ENCODE peak calls at places on chromosomes 16 and 17, in six cellular contexts. One of them, this sample, is unnamed.

GRCh38 chr16:64147941-64148340 is 973.9 kb downstream of the CDH11 start:
- DNase-seq in endothelial cell of umbilical vein: no peak
- DNase-seq in fibroblast of lung: no peak
- DNase-seq in HCT116: no peak
- DNase-seq in GM12878: no peak
- DNase-seq in A673: no peak
- DNase-seq in this sample: no peak

GRCh38 chr17:4407851-4408250 is 25.9 kb upstream of the SPNS3 start:
- DNase-seq in endothelial cell of umbilical vein: no peak
- DNase-seq in fibroblast of lung: peak; percentile 10
- DNase-seq in HCT116: no peak
- DNase-seq in GM12878: no peak
- DNase-seq in A673: no peak
- DNase-seq in this sample: no peak

GRCh38 chr17:40283662-40284061 is 4.0 kb upstream of the CDC6 start:
- DNase-seq in endothelial cell of umbilical vein: peak; percentile 61
- DNase-seq in fibroblast of lung: peak; percentile 99
- DNase-seq in HCT116: peak; percentile 87
- DNase-seq in GM12878: no peak
- DNase-seq in A673: no peak
- DNase-seq in this sample: no peak

GRCh38 chr17:7854078-7854777 is 638 bp upstream of the TMEM88 start:
- DNase-seq in endothelial cell of umbilical vein: no peak
- DNase-seq in fibroblast of lung: no peak
- DNase-seq in HCT116: no peak
- DNase-seq in GM12878: no peak
- DNase-seq in A673: no peak
- DNase-seq in this sample: peak; percentile 59

GRCh38 chr16:85281181-85281580 is 168.9 kb upstream of the CIBAR2 start:
- DNase-seq in endothelial cell of umbilical vein: no peak
- DNase-seq in fibroblast of lung: no peak
- DNase-seq in HCT116: no peak
- DNase-seq in GM12878: no peak
- DNase-seq in A673: no peak
- DNase-seq in this sample: no peak

GRCh38 chr17:45294506-45294905 is 22.3 kb downstream of the MAP3K14 start:
- DNase-seq in endothelial cell of umbilical vein: peak; percentile 68
- DNase-seq in fibroblast of lung: peak; percentile 95
- DNase-seq in HCT116: no peak
- DNase-seq in GM12878: no peak
- DNase-seq in A673: no peak
- DNase-seq in this sample: no peak

GRCh38 chr17:17391575-17392370 is 85.0 kb upstream of the MED9 start:
- DNase-seq in endothelial cell of umbilical vein: no peak
- DNase-seq in fibroblast of lung: peak; percentile 57
- DNase-seq in HCT116: no peak
- DNase-seq in GM12878: peak; percentile 37
- DNase-seq in A673: peak; percentile 13
- DNase-seq in this sample: no peak

GRCh38 chr16:71479420-71479819 is 9.7 kb downstream of the ZNF19 start:
- DNase-seq in endothelial cell of umbilical vein: peak; percentile 19
- DNase-seq in fibroblast of lung: no peak
- DNase-seq in HCT116: no peak
- DNase-seq in GM12878: no peak
- DNase-seq in A673: peak; percentile 47
- DNase-seq in this sample: peak; percentile 60

GRCh38 chr16:29698042-29698441 is 19.1 kb downstream of the QPRT start:
- DNase-seq in endothelial cell of umbilical vein: no peak
- DNase-seq in fibroblast of lung: no peak
- DNase-seq in HCT116: no peak
- DNase-seq in GM12878: no peak
- DNase-seq in A673: no peak
- DNase-seq in this sample: no peak

GRCh38 chr16:80226499-80226898 is 314.3 kb upstream of the DYNLRB2 start:
- DNase-seq in endothelial cell of umbilical vein: no peak
- DNase-seq in fibroblast of lung: no peak
- DNase-seq in HCT116: no peak
- DNase-seq in GM12878: no peak
- DNase-seq in A673: no peak
- DNase-seq in this sample: no peak

GRCh38 chr16:90077757-90078593 is 844 bp upstream of the PRDM7 start:
- DNase-seq in endothelial cell of umbilical vein: peak; percentile 7
- DNase-seq in fibroblast of lung: peak; percentile 42
- DNase-seq in HCT116: no peak
- DNase-seq in GM12878: no peak
- DNase-seq in A673: peak; percentile 19
- DNase-seq in this sample: peak; percentile 33

GRCh38 chr17:58153046-58153445 is 4.9 kb downstream of the OR4D1 start:
- DNase-seq in endothelial cell of umbilical vein: no peak
- DNase-seq in fibroblast of lung: no peak
- DNase-seq in HCT116: no peak
- DNase-seq in GM12878: no peak
- DNase-seq in A673: no peak
- DNase-seq in this sample: no peak

GRCh38 chr17:27430383-27430840 is 25.8 kb upstream of the KSR1 start:
- DNase-seq in endothelial cell of umbilical vein: no peak
- DNase-seq in fibroblast of lung: no peak
- DNase-seq in HCT116: no peak
- DNase-seq in GM12878: no peak
- DNase-seq in A673: no peak
- DNase-seq in this sample: no peak

GRCh38 chr17:45792995-45793755 is 9.1 kb downstream of the CRHR1 start:
- DNase-seq in endothelial cell of umbilical vein: no peak
- DNase-seq in fibroblast of lung: no peak
- DNase-seq in HCT116: no peak
- DNase-seq in GM12878: no peak
- DNase-seq in A673: no peak
- DNase-seq in this sample: no peak

GRCh38 chr17:53191878-53192277 is 630.8 kb upstream of the KIF2B start:
- DNase-seq in endothelial cell of umbilical vein: no peak
- DNase-seq in fibroblast of lung: no peak
- DNase-seq in HCT116: no peak
- DNase-seq in GM12878: no peak
- DNase-seq in A673: no peak
- DNase-seq in this sample: no peak

GRCh38 chr16:30112197-30113030 is 923 bp downstream of the GDPD3 start:
- DNase-seq in endothelial cell of umbilical vein: no peak
- DNase-seq in fibroblast of lung: peak; percentile 30
- DNase-seq in HCT116: no peak
- DNase-seq in GM12878: no peak
- DNase-seq in A673: peak; percentile 77
- DNase-seq in this sample: peak; percentile 68

GRCh38 chr16:1221628-1222552 is 3.2 kb downstream of the TPSG1 start:
- DNase-seq in endothelial cell of umbilical vein: no peak
- DNase-seq in fibroblast of lung: no peak
- DNase-seq in HCT116: no peak
- DNase-seq in GM12878: no peak
- DNase-seq in A673: peak; percentile 44
- DNase-seq in this sample: no peak

GRCh38 chr17:81018044-81018802 is 16.7 kb upstream of the BAIAP2 start:
- DNase-seq in endothelial cell of umbilical vein: peak; percentile 65
- DNase-seq in fibroblast of lung: peak; percentile 59
- DNase-seq in HCT116: no peak
- DNase-seq in GM12878: peak; percentile 4
- DNase-seq in A673: peak; percentile 86
- DNase-seq in this sample: peak; percentile 82

GRCh38 chr16:77637939-77638338 is 84.4 kb upstream of the NUDT7 start:
- DNase-seq in endothelial cell of umbilical vein: no peak
- DNase-seq in fibroblast of lung: peak; percentile 54
- DNase-seq in HCT116: no peak
- DNase-seq in GM12878: no peak
- DNase-seq in A673: no peak
- DNase-seq in this sample: no peak

GRCh38 chr17:78416311-78416711 is 37.9 kb downstream of the PGS1 start:
- DNase-seq in endothelial cell of umbilical vein: peak; percentile 54
- DNase-seq in fibroblast of lung: peak; percentile 63
- DNase-seq in HCT116: no peak
- DNase-seq in GM12878: no peak
- DNase-seq in A673: no peak
- DNase-seq in this sample: no peak

GRCh38 chr17:49918591-49918990 is 50.4 kb upstream of the DLX4 start:
- DNase-seq in endothelial cell of umbilical vein: no peak
- DNase-seq in fibroblast of lung: no peak
- DNase-seq in HCT116: no peak
- DNase-seq in GM12878: no peak
- DNase-seq in A673: no peak
- DNase-seq in this sample: no peak

GRCh38 chr16:72725643-72726042 is 322.3 kb downstream of the ZFHX3 start:
- DNase-seq in endothelial cell of umbilical vein: no peak
- DNase-seq in fibroblast of lung: no peak
- DNase-seq in HCT116: no peak
- DNase-seq in GM12878: no peak
- DNase-seq in A673: no peak
- DNase-seq in this sample: no peak

GRCh38 chr17:31541559-31541958 is 150.1 kb downstream of the RAB11FIP4 start:
- DNase-seq in endothelial cell of umbilical vein: no peak
- DNase-seq in fibroblast of lung: no peak
- DNase-seq in HCT116: no peak
- DNase-seq in GM12878: no peak
- DNase-seq in A673: peak; percentile 14
- DNase-seq in this sample: no peak

GRCh38 chr17:50279181-50279526 is 4.9 kb downstream of the TMEM92 start:
- DNase-seq in endothelial cell of umbilical vein: peak; percentile 36
- DNase-seq in fibroblast of lung: no peak
- DNase-seq in HCT116: no peak
- DNase-seq in GM12878: no peak
- DNase-seq in A673: no peak
- DNase-seq in this sample: no peak

GRCh38 chr16:12971216-12971615 is 69.8 kb downstream of the SHISA9 start:
- DNase-seq in endothelial cell of umbilical vein: no peak
- DNase-seq in fibroblast of lung: peak; percentile 31
- DNase-seq in HCT116: no peak
- DNase-seq in GM12878: no peak
- DNase-seq in A673: peak; percentile 10
- DNase-seq in this sample: no peak

GRCh38 chr17:279356-279755 is 73.3 kb downstream of the RPH3AL start:
- DNase-seq in endothelial cell of umbilical vein: no peak
- DNase-seq in fibroblast of lung: no peak
- DNase-seq in HCT116: no peak
- DNase-seq in GM12878: no peak
- DNase-seq in A673: no peak
- DNase-seq in this sample: no peak

GRCh38 chr16:71368958-71369357 is 10.4 kb downstream of the CALB2 start:
- DNase-seq in endothelial cell of umbilical vein: no peak
- DNase-seq in fibroblast of lung: no peak
- DNase-seq in HCT116: no peak
- DNase-seq in GM12878: no peak
- DNase-seq in A673: no peak
- DNase-seq in this sample: no peak

DNA sequence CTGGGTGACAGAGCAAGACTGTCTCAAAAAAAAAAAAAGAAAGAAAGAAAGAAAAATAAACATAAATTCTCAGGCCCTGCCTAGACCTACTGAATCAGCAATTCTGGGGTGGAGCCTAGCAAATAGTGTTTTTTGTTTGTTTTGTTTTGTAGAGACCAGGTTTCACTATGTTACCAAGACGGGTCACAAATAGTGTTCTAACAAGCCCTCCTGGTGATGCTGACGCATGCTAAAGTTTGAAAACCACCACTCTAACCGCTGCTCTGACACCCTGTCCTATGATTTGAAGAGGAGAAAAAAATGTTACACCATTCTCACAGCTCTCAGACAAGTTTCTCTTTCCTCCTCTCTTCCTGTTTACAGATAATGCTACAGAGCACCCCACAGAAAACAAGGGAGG is 1.5 kb downstream of the MRPL10 start:
- DNase-seq in endothelial cell of umbilical vein: no peak
- DNase-seq in fibroblast of lung: no peak
- DNase-seq in HCT116: no peak
- DNase-seq in GM12878: no peak
- DNase-seq in A673: no peak
- DNase-seq in this sample: no peak
- H3K27ac ChIP-seq in endothelial cell of umbilical vein: no peak overlapping the region
- H3K27ac ChIP-seq in fibroblast of lung: no peak overlapping the region
- H3K27ac ChIP-seq in HCT116: peak overlapping the region; percentile 64
- H3K27ac ChIP-seq in GM12878: peak overlapping the region; percentile 8
- H3K27ac ChIP-seq in A673: no peak overlapping the region
- H3K27ac ChIP-seq in this sample: no peak overlapping the region

DNA sequence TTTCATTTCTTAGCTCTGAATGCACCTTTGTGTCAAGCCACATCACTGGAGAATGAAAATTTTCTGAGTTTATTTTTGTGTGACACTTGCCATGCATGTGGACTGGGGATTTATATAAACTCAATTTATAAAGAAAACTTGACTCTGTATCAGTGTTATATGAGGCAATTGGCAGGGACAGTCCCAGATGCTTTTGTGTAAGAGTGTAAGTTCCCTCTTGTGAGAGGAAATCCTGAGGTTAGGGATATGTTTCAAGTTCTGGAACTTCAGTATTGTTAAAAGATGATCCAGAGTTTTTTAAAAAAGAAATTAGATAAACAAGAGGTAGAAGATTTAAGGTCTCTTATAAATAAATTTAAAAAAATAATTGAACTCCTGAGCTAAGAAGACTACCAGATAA is 10.9 kb upstream of the CCL8 start:
- DNase-seq in endothelial cell of umbilical vein: no peak
- DNase-seq in fibroblast of lung: no peak
- DNase-seq in HCT116: no peak
- DNase-seq in GM12878: no peak
- DNase-seq in A673: no peak
- DNase-seq in this sample: no peak
- H3K27me3 ChIP-seq in endothelial cell of umbilical vein: peaks cover 19% of the 10 kb centered on the region
- H3K27me3 ChIP-seq in fibroblast of lung: no peaks in the 10 kb centered on the region
- H3K27me3 ChIP-seq in HCT116: no peaks in the 10 kb centered on the region
- H3K27me3 ChIP-seq in GM12878: peaks cover 4% of the 10 kb centered on the region
- H3K27me3 ChIP-seq in A673: no peaks in the 10 kb centered on the region
- H3K27me3 ChIP-seq in this sample: peaks cover under 1% of the 10 kb centered on the region

GRCh38 chr16:50838885-50839284 is 97.0 kb downstream of the CYLD start:
- DNase-seq in endothelial cell of umbilical vein: no peak
- DNase-seq in fibroblast of lung: no peak
- DNase-seq in HCT116: no peak
- DNase-seq in GM12878: no peak
- DNase-seq in A673: no peak
- DNase-seq in this sample: no peak
- TF ChIP-seq EZH2 in endothelial cell of umbilical vein: no peak
- TF ChIP-seq EZH2 in fibroblast of lung: no peak
- TF ChIP-seq EZH2 in HCT116: no peak
- TF ChIP-seq EZH2 in GM12878: no peak
- TF ChIP-seq EZH2 in A673: no peak
- TF ChIP-seq EZH2 in this sample: no peak

DNA sequence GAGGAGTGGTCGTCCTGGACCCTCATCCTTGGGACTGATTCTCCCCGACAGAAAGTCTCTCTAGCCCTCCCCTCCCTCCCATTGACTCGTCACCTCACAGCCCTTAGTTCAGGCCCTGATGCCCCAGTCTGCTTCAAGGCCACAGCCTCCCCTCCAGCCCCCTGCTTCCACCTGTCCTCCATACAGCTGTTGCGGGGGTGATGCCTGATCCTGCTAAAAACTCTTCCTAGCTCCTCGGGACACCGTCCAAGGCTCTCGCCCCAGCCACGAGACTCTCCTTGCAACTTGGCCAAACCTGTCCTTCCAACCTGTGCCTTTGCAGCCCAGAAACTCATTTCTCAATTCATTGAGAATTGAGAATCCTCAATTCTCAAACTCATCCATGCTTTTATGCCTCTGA is 6.8 kb downstream of the STAC2 start:
- DNase-seq in endothelial cell of umbilical vein: no peak
- DNase-seq in fibroblast of lung: no peak
- DNase-seq in HCT116: no peak
- DNase-seq in GM12878: no peak
- DNase-seq in A673: no peak
- DNase-seq in this sample: no peak
- H3K27ac ChIP-seq in endothelial cell of umbilical vein: no peak overlapping the region
- H3K27ac ChIP-seq in fibroblast of lung: no peak overlapping the region
- H3K27ac ChIP-seq in HCT116: no peak overlapping the region
- H3K27ac ChIP-seq in GM12878: no peak overlapping the region
- H3K27ac ChIP-seq in A673: no peak overlapping the region
- H3K27ac ChIP-seq in this sample: no peak overlapping the region

GRCh38 chr17:76531501-76532038 is 5.9 kb downstream of the CYGB start:
- DNase-seq in endothelial cell of umbilical vein: no peak
- DNase-seq in fibroblast of lung: no peak
- DNase-seq in HCT116: no peak
- DNase-seq in GM12878: no peak
- DNase-seq in A673: no peak
- DNase-seq in this sample: no peak
- H3K27me3 ChIP-seq in endothelial cell of umbilical vein: peaks cover 3% of the 10 kb centered on the region
- H3K27me3 ChIP-seq in fibroblast of lung: no peaks in the 10 kb centered on the region
- H3K27me3 ChIP-seq in HCT116: no peaks in the 10 kb centered on the region
- H3K27me3 ChIP-seq in GM12878: peaks cover 5% of the 10 kb centered on the region
- H3K27me3 ChIP-seq in A673: no peaks in the 10 kb centered on the region
- H3K27me3 ChIP-seq in this sample: peaks cover 23% of the 10 kb centered on the region